ENCODE peak calls at places on chromosome 11, in four cellular contexts. Q, Z, L and E are unnamed samples. For H3K4me1, the result is how much of the 10 kb centered on the place peaks cover.

GRCh38 chr11:71495286-71496090 is 31.6 kb upstream of the KRTAP5-7 start:
- DNase-seq in Q (no peak), Z (peak), L (no peak), E (no peak)

GRCh38 chr11:116791002-116791812 is 472 bp downstream of the APOA5 start:
- DNase-seq in Q (peak), Z (peak), L (peak), E (peak)

GRCh38 chr11:122642971-122643370 is 12.6 kb upstream of the UBASH3B start:
- DNase-seq in Q (no peak), Z (no peak), L (no peak), E (no peak)

GRCh38 chr11:6594142-6594768 is 9.2 kb downstream of the RRP8 start:
- DNase-seq in Q (no peak), Z (peak), L (no peak), E (no peak)

GRCh38 chr11:6438979-6439571 is 1.7 kb downstream of the HPX start:
- DNase-seq in Q (peak), Z (no peak), L (no peak), E (no peak)

GRCh38 chr11:13145461-13145860 is 132.1 kb upstream of the BMAL1 start:
- DNase-seq in Q (no peak), Z (no peak), L (no peak), E (no peak)

GRCh38 chr11:93054279-93054678 is 84.8 kb downstream of the MTNR1B start:
- DNase-seq in Q (no peak), Z (no peak), L (no peak), E (no peak)

GRCh38 chr11:119774180-119774763 is 45.3 kb upstream of the NECTIN1 start:
- DNase-seq in Q (no peak), Z (no peak), L (no peak), E (no peak)

GRCh38 chr11:110200241-110200640 is 96.2 kb downstream of the RDX start:
- DNase-seq in Q (no peak), Z (no peak), L (no peak), E (no peak)

GRCh38 chr11:706439-706956 is 467 bp downstream of the EPS8L2 start:
- DNase-seq in Q (peak), Z (no peak), L (peak), E (no peak)

GRCh38 chr11:63892233-63892632 is 24.7 kb downstream of the RCOR2 start:
- DNase-seq in Q (no peak), Z (no peak), L (no peak), E (no peak)

GRCh38 chr11:30481385-30481784 is 104.8 kb downstream of the MPPED2 start:
- DNase-seq in Q (no peak), Z (no peak), L (no peak), E (no peak)

GRCh38 chr11:119585038-119585666 is 143.8 kb downstream of the NECTIN1 start:
- DNase-seq in Q (peak), Z (no peak), L (no peak), E (no peak)

GRCh38 chr11:73001615-73002014 is 140.5 kb downstream of the FCHSD2 start:
- DNase-seq in Q (no peak), Z (no peak), L (no peak), E (no peak)

GRCh38 chr11:14144905-14145304 is 182.4 kb downstream of the SPON1 start:
- DNase-seq in Q (no peak), Z (no peak), L (no peak), E (no peak)

GRCh38 chr11:67279589-67280340 is 9.3 kb upstream of the ANKRD13D start:
- DNase-seq in Q (no peak), Z (peak), L (no peak), E (no peak)

GRCh38 chr11:73866095-73866579 is 10.5 kb downstream of the COA4 start:
- DNase-seq in Q (no peak), Z (no peak), L (peak), E (no peak)

GRCh38 chr11:116955548-116955947 is 118.1 kb upstream of the APOA1 start:
- DNase-seq in Q (no peak), Z (no peak), L (no peak), E (no peak)

GRCh38 chr11:101299210-101299609 is 169.6 kb upstream of the PGR start:
- DNase-seq in Q (no peak), Z (no peak), L (no peak), E (no peak)

GRCh38 chr11:79080506-79080905 is 360.3 kb downstream of the TENM4 start:
- DNase-seq in Q (no peak), Z (no peak), L (no peak), E (no peak)

GRCh38 chr11:125513705-125514265 is 17.7 kb upstream of the FEZ1 start:
- DNase-seq in Q (no peak), Z (no peak), L (no peak), E (no peak)
- TF ChIP-seq EP300 in Q (no peak), Z (no peak), L (no peak), E (no peak)

GRCh38 chr11:60988658-60989057 is 17.2 kb downstream of the CD6 start:
- DNase-seq in Q (no peak), Z (no peak), L (no peak), E (peak)

GRCh38 chr11:60989108-60989650 is 17.7 kb downstream of the CD6 start:
- DNase-seq in Q (no peak), Z (no peak), L (no peak), E (peak)

GRCh38 chr11:60993611-60994010 is 22.1 kb downstream of the CD6 start:
- DNase-seq in Q (no peak), Z (no peak), L (no peak), E (peak)

GRCh38 chr11:60992842-60993409 is 21.4 kb downstream of the CD6 start:
- DNase-seq in Q (no peak), Z (no peak), L (no peak), E (no peak)

DNA sequence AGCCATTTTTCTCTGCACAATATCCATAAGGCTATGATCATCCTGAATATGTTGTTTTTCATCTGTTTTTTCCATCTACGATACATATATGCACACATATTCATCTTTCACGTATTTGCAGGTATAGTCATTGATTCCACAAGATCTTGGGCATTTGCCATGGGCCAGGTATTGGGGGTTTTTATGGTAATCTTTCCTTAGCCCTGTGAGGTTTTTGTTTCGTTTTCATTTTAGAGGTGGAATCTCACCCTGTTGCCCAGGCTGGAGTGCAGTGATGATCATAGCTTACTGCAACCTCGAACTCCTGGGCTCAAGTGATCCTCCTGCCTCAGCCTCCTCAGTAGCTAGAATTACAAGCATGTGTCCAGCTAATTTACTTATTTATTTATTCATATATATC is 20.0 kb downstream of the CD6 start:
- DNase-seq in Q (no peak), Z (no peak), L (no peak), E (no peak)
- H3K4me1 ChIP-seq in Q (under half), Z (under half), L (under half), E (under half)

DNA sequence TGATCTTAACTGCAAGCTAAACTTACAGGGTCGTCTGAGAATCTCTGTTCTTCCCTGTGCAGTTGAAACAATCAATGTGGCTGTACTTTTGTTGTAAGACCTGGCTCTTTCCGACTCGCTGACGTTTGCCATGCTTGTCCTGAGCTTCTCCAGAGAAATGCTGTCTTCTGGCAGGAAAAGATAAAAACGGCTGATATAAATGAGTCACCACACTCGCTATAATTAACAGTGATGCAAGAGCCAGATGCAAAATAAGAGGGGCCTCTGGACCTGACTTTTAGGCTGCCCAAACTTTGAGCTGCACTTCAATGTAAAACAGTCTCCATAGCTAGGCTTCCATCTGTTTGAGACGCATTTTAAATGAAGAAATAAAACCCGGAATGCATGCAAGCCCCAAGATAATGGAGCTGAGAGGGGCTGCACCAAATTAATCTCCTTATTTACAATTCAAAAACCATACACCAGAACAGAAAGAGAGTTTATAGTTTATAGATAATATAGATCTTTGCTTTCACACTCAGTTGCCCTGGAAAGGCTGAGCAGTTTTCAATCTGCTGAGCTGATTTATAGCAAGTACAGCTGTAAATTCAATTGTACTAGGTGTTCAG is 48.5 kb downstream of the WT1 start:
- DNase-seq in Q (no peak), Z (no peak), L (no peak), E (no peak)
- TF ChIP-seq EP300 in Q (no peak), Z (no peak), L (no peak), E (no peak)

GRCh38 chr11:128696930-128697329 is 3.1 kb downstream of the FLI1 start:
- DNase-seq in Q (no peak), Z (no peak), L (no peak), E (no peak)

GRCh38 chr11:128701086-128701485 is 7.2 kb downstream of the FLI1 start:
- DNase-seq in Q (no peak), Z (no peak), L (no peak), E (no peak)

GRCh38 chr11:128694618-128695481 is 978 bp downstream of the FLI1 start:
- DNase-seq in Q (no peak), Z (peak), L (no peak), E (no peak)

GRCh38 chr11:128695539-128696221 is 1.8 kb downstream of the FLI1 start:
- DNase-seq in Q (peak), Z (peak), L (no peak), E (no peak)

GRCh38 chr11:128697645-128698174 is 3.8 kb downstream of the FLI1 start:
- DNase-seq in Q (no peak), Z (no peak), L (no peak), E (no peak)
- H3K4me1 ChIP-seq in Q (under half), Z (under half), L (under half), E (under half)

GRCh38 chr11:57332694-57333440 is 2.8 kb downstream of the SSRP1 start:
- DNase-seq in Q (no peak), Z (no peak), L (no peak), E (no peak)

GRCh38 chr11:57338152-57338551 is at the start of gene P2RX3:
- DNase-seq in Q (no peak), Z (no peak), L (no peak), E (no peak)

GRCh38 chr11:57336111-57336666 is 497 bp upstream of the SSRP1 start:
- DNase-seq in Q (no peak), Z (no peak), L (no peak), E (no peak)

GRCh38 chr11:57335023-57335342 is 709 bp downstream of the SSRP1 start:
- DNase-seq in Q (no peak), Z (no peak), L (no peak), E (no peak)

GRCh38 chr11:57335343-57336110 is at the start of gene SSRP1:
- DNase-seq in Q (peak), Z (peak), L (peak), E (peak)
- TF ChIP-seq EP300 in Q (no peak), Z (no peak), L (no peak), E (no peak)

DNA sequence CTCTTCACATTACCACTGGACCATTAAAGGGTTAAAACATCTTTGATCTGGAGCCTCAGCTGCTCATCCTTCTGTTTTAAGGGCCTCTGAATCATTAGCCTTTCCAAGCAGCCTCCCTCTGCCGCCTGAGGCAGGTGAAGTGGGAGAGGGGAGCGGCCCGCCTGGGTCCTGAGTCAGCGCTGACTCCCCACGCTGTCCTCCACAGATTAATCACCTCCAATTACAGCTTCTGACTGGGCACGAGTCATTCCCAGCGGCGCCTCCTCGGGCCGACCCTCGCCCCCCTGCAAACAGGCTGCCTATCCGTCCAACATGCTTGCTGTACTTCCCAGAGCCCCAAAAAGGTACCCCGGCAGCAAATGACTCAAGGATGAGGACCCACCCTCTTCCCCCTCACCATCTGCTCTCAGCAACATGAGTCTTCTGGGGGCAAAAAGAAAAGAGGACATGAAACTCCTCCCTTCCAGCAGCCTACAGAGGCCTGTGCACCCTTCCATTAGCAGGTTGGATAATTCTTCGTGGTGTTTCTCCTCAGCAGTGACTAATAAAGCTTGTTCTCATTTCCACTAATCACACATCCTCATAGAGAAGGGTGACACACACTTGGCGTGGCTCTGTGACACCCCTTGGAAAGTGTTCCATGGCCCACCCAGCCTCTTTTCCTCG is 44.3 kb upstream of the JAM3 start:
- DNase-seq in Q (no peak), Z (no peak), L (no peak), E (no peak)
- H3K4me1 ChIP-seq in Q (under half), Z (under half), L (under half), E (under half)

GRCh38 chr11:121257289-121257688 is 35.3 kb upstream of the SC5D start:
- DNase-seq in Q (no peak), Z (no peak), L (no peak), E (no peak)

GRCh38 chr11:121255473-121256125 is 37.0 kb upstream of the SC5D start:
- DNase-seq in Q (no peak), Z (no peak), L (no peak), E (no peak)

GRCh38 chr11:121250843-121251242 is 41.7 kb upstream of the SC5D start:
- DNase-seq in Q (no peak), Z (no peak), L (no peak), E (no peak)

GRCh38 chr11:121254756-121255155 is 37.8 kb upstream of the SC5D start:
- DNase-seq in Q (no peak), Z (no peak), L (no peak), E (no peak)

DNA sequence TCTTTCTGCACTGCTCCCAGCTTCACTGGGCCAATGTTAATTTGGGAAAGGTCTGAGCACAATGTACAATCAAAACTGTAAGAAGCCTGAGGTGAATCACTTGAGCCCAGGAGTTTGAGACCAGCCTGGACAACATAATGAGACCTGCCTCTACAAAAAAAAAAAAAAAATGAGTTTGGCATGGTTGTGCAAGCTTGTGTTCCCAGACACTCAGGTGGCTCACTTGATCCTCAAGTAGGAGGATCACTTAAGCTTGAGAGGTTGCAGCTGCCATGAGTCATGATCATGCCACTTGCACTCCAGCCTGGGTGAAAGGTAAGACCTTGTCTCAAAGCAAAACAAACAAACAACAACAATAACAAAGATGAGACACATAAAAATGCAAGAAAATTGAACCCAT is 38.6 kb upstream of the SC5D start:
- DNase-seq in Q (no peak), Z (no peak), L (no peak), E (no peak)
- TF ChIP-seq EP300 in Q (no peak), Z (no peak), L (no peak), E (no peak)

GRCh38 chr11:125922156-125922555 is 17.8 kb downstream of the DDX25 start:
- DNase-seq in Q (no peak), Z (no peak), L (no peak), E (no peak)
- H3K4me1 ChIP-seq in Q (under half), Z (under half), L (under half), E (under half)

GRCh38 chr11:130209128-130209932 is 49.7 kb downstream of the ST14 start:
- DNase-seq in Q (peak), Z (peak), L (peak), E (peak)
- TF ChIP-seq EP300 in Q (no peak), Z (no peak), L (no peak), E (no peak)

GRCh38 chr11:114108501-114109205 is 49.1 kb downstream of the ZBTB16 start:
- DNase-seq in Q (no peak), Z (peak), L (no peak), E (no peak)
- H3K4me1 ChIP-seq in Q (half or more), Z (half or more), L (under half), E (half or more)